ENCODE peak calls at places on chromosomes 3 and 15, in seven cellular contexts. T is stimulated activated CD4-positive, alpha-beta T cell treated with anti-CD3 and anti-CD28 coated beads, Interleukin-1b, Interleukin-23, amount 100 ng/mL, for 24 hours; D is activated CD4-positive, alpha-beta T cell treated with anti-CD3 and anti-CD28 coated beads, Interleukin-2, amount 50 U/mL, for 24 hours; S is MG63; H is upper lobe of left lung; F is T-helper 2 cell; P is fibroblast of mammary gland. K is an unnamed sample.

GRCh38 chr3:39443530-39443929 is 23.9 kb upstream of the MOBP start:
- DNase-seq in S (no peak), T (no peak), P (no peak), D (no peak), F (no peak), H (no peak), K (no peak)

GRCh38 chr3:46736006-46736872 is 18.6 kb upstream of the PRSS50 start:
- DNase-seq in P (no peak), D (no peak), T (no peak), H (no peak), S (no peak), F (no peak), K (no peak)

GRCh38 chr3:143090486-143090885 is 29.1 kb upstream of the CHST2 start:
- DNase-seq in H (no peak), F (no peak), S (peak; percentile 23), P (no peak), D (no peak), T (no peak), K (no peak)

GRCh38 chr15:73988075-73988969 is 3.8 kb downstream of the STOML1 start:
- DNase-seq in D (no peak), P (peak; percentile 31), T (no peak), F (no peak), S (no peak), H (peak; percentile 49), K (no peak)

GRCh38 chr3:42166662-42167300 is 75.6 kb downstream of the TRAK1 start:
- DNase-seq in D (no peak), T (no peak), F (no peak), S (no peak), P (no peak), H (no peak), K (no peak)

GRCh38 chr3:56921573-56922571 is 120.1 kb upstream of the ARHGEF3 start:
- DNase-seq in S (no peak), T (no peak), P (no peak), H (peak; percentile 41), D (no peak), F (no peak), K (no peak)

GRCh38 chr3:37466660-37467359 is 292.4 kb upstream of the LRRFIP2 start:
- DNase-seq in D (no peak), S (no peak), H (no peak), P (no peak), F (no peak), T (no peak), K (no peak)

GRCh38 chr15:26260517-26261133 is 397.5 kb upstream of the ATP10A start:
- DNase-seq in D (no peak), H (no peak), P (peak; percentile 27), S (peak; percentile 9), F (no peak), T (peak; percentile 5), K (no peak)

GRCh38 chr3:184388936-184389230 is 9.0 kb downstream of the CHRD start:
- DNase-seq in S (no peak), F (no peak), H (no peak), P (no peak), T (no peak), D (no peak), K (no peak)

GRCh38 chr3:197878427-197878826 is 71.6 kb upstream of the RPL35A start:
- DNase-seq in P (peak; percentile 29), T (peak; percentile 66), H (no peak), D (peak; percentile 28), F (no peak), S (no peak), K (peak; percentile 20)

GRCh38 chr15:53869044-53869805 is 109.0 kb upstream of the UNC13C start:
- DNase-seq in H (no peak), S (peak; percentile 3), F (no peak), T (no peak), P (no peak), D (no peak), K (no peak)

GRCh38 chr3:20099020-20099539 is 58.8 kb downstream of the KAT2B start:
- DNase-seq in F (no peak), D (no peak), S (no peak), P (no peak), T (no peak), H (no peak), K (no peak)

GRCh38 chr3:116930786-116931185 is 221.2 kb downstream of the TUSC7 start:
- DNase-seq in D (no peak), T (no peak), S (no peak), P (peak; percentile 25), H (no peak), F (no peak), K (no peak)

GRCh38 chr3:183515968-183516851 is 39.3 kb downstream of the KLHL6 start:
- DNase-seq in H (no peak), F (no peak), P (no peak), T (peak; percentile 15), S (no peak), D (peak; percentile 50), K (peak; percentile 54)

K was measured in activated gamma-delta T cell treated with anti-CD3 and anti-CD28 coated beads, Interleukin-2, amount 50 U/mL, for 16 hours.